ENCODE peak calls at places on chromosomes 11 and 22, in seven cellular contexts. P, X, Q, L, V, T and Y are unnamed samples.
A peak's percentile ranks its signal among the peaks of the same experiment; 100 is the strongest.

GRCh38 chr22:37128555-37129281 is 19.2 kb upstream of the TMPRSS6 start:
- DNase-seq in P (no peak), X (no peak), Q (no peak), L (no peak), V (no peak), T (no peak), Y (no peak)

GRCh38 chr11:110121204-110121603 is 28.0 kb downstream of the ZC3H12C start:
- DNase-seq in P (no peak), X (no peak), Q (no peak), L (peak; percentile 9), V (no peak), T (no peak), Y (no peak)

GRCh38 chr22:17844150-17844549 is 69.9 kb upstream of the BID start:
- DNase-seq in P (no peak), X (no peak), Q (no peak), L (no peak), V (no peak), T (no peak), Y (no peak)

GRCh38 chr11:45530776-45531175 is 134.6 kb downstream of the CHST1 start:
- DNase-seq in P (no peak), X (no peak), Q (no peak), L (no peak), V (no peak), T (no peak), Y (no peak)

GRCh38 chr11:77381749-77382693 is 80.5 kb upstream of the GDPD4 start:
- DNase-seq in P (no peak), X (no peak), Q (no peak), L (peak; percentile 51), V (no peak), T (no peak), Y (no peak)

GRCh38 chr11:69888671-69889076 is 69.5 kb upstream of the FGF3 start:
- DNase-seq in P (peak; percentile 90), X (peak; percentile 75), Q (peak; percentile 85), L (peak; percentile 82), V (peak; percentile 66), T (peak; percentile 88), Y (no peak)

GRCh38 chr11:114190630-114191029 is 105.6 kb upstream of the NNMT start:
- DNase-seq in P (no peak), X (no peak), Q (no peak), L (no peak), V (no peak), T (no peak), Y (no peak)

GRCh38 chr11:44572884-44573283 is 7.4 kb downstream of the CD82 start:
- DNase-seq in P (no peak), X (peak; percentile 44), Q (no peak), L (no peak), V (no peak), T (no peak), Y (no peak)

GRCh38 chr11:113505541-113506375 is 30.6 kb upstream of the DRD2 start:
- DNase-seq in P (no peak), X (no peak), Q (no peak), L (no peak), V (no peak), T (peak; percentile 30), Y (no peak)

GRCh38 chr11:120089036-120090001 is 48.6 kb downstream of the TRIM29 start:
- DNase-seq in P (no peak), X (no peak), Q (no peak), L (no peak), V (no peak), T (no peak), Y (no peak)

GRCh38 chr22:33054276-33054675 is 3.9 kb downstream of the SYN3 start:
- DNase-seq in P (no peak), X (no peak), Q (no peak), L (no peak), V (no peak), T (no peak), Y (no peak)

GRCh38 chr11:62732830-62733229 is 4.5 kb downstream of the TTC9C start:
- DNase-seq in P (no peak), X (no peak), Q (no peak), L (no peak), V (no peak), T (no peak), Y (no peak)

GRCh38 chr22:20203142-20204099 is 52.6 kb upstream of the CCDC188 start:
- DNase-seq in P (no peak), X (no peak), Q (no peak), L (peak; percentile 61), V (no peak), T (peak; percentile 12), Y (no peak)

GRCh38 chr11:47161134-47161854 is 15.4 kb downstream of the ARFGAP2 start:
- DNase-seq in P (peak; percentile 79), X (peak; percentile 62), Q (peak; percentile 75), L (peak; percentile 89), V (peak; percentile 46), T (peak; percentile 70), Y (peak; percentile 74)

GRCh38 chr11:31956310-31956709 is 134.6 kb upstream of the RCN1 start:
- DNase-seq in P (no peak), X (no peak), Q (no peak), L (no peak), V (no peak), T (no peak), Y (no peak)

GRCh38 chr11:8372641-8373381 is 109.1 kb upstream of the LMO1 start:
- DNase-seq in P (no peak), X (no peak), Q (no peak), L (no peak), V (no peak), T (no peak), Y (no peak)

GRCh38 chr11:121563003-121563402 is 110.2 kb upstream of the SORL1-AS1 start:
- DNase-seq in P (no peak), X (peak; percentile 41), Q (no peak), L (no peak), V (no peak), T (no peak), Y (no peak)

GRCh38 chr11:102807921-102808320 is 10.0 kb upstream of the MMP1 start:
- DNase-seq in P (no peak), X (no peak), Q (no peak), L (no peak), V (no peak), T (peak; percentile 12), Y (no peak)

GRCh38 chr11:12469451-12469850 is 92.1 kb downstream of the PARVA start:
- DNase-seq in P (no peak), X (no peak), Q (no peak), L (no peak), V (no peak), T (no peak), Y (no peak)

GRCh38 chr22:23751441-23751996 is 607 bp upstream of the ZNF70 start:
- DNase-seq in P (peak; percentile 66), X (no peak), Q (peak; percentile 69), L (no peak), V (no peak), T (no peak), Y (no peak)

GRCh38 chr11:58508814-58509213 is 909 bp upstream of the OR5B21 start:
- DNase-seq in P (no peak), X (no peak), Q (no peak), L (no peak), V (no peak), T (no peak), Y (no peak)